ENCODE peak calls at places on chromosomes 5 and 9, in nine cellular contexts. A is K562, E is suprapubic skin, S is GM23338, Z is breast epithelium, O is H1, T is esophagus muscularis mucosa, W is GM12878, D is stomach. U is an unnamed sample.

GRCh38 chr5:418681-419121 is 24.3 kb upstream of the EXOC3 start:
- DNase-seq in A (no peak), T (peak; percentile 92), O (no peak), Z (no peak), E (peak; percentile 60), S (no peak), D (no peak), W (no peak), U (no peak)

GRCh38 chr9:91727316-91727861 is 222.6 kb downstream of the ROR2 start:
- DNase-seq in Z (no peak), A (peak; percentile 79), D (no peak), E (no peak), O (peak; percentile 21), T (no peak), W (no peak), S (peak; percentile 80), U (peak; percentile 66)

GRCh38 chr5:147413266-147413665 is 96.6 kb downstream of the DPYSL3 start:
- DNase-seq in Z (no peak), W (no peak), D (no peak), O (no peak), T (no peak), A (no peak), S (no peak), E (no peak), U (no peak)

GRCh38 chr5:79459626-79460025 is 54.3 kb downstream of the HOMER1 start:
- DNase-seq in W (no peak), Z (no peak), D (no peak), S (no peak), T (no peak), O (no peak), A (no peak), E (no peak), U (no peak)

GRCh38 chr9:128913048-128913900 is 7.5 kb upstream of the PHYHD1 start:
- DNase-seq in Z (no peak), O (no peak), S (no peak), T (no peak), A (peak; percentile 33), W (no peak), D (no peak), E (no peak), U (no peak)

GRCh38 chr5:132049093-132049492 is 11.4 kb upstream of the IL3 start:
- DNase-seq in Z (no peak), O (no peak), T (no peak), A (no peak), S (no peak), E (no peak), W (no peak), D (no peak), U (no peak)

GRCh38 chr5:155530046-155530445 is 516.5 kb downstream of the KIF4B start:
- DNase-seq in S (no peak), D (no peak), E (no peak), O (no peak), Z (no peak), T (no peak), W (no peak), A (no peak), U (no peak)

GRCh38 chr9:133135193-133135745 is 14.2 kb upstream of the RALGDS start:
- DNase-seq in D (peak; percentile 87), O (no peak), E (peak; percentile 84), W (no peak), Z (peak; percentile 82), S (no peak), A (no peak), T (no peak), U (no peak)

GRCh38 chr9:121573717-121574485 is 74.3 kb upstream of the GGTA1 start:
- DNase-seq in Z (no peak), W (no peak), E (no peak), T (no peak), S (no peak), O (no peak), A (no peak), D (peak; percentile 45), U (no peak)

GRCh38 chr5:81779125-81779934 is 28.4 kb upstream of the SSBP2 start:
- DNase-seq in T (no peak), E (no peak), A (no peak), O (no peak), S (no peak), W (peak; percentile 23), Z (peak; percentile 74), D (peak; percentile 81), U (no peak)

GRCh38 chr5:14818931-14819790 is 52.4 kb downstream of the ANKH start:
- DNase-seq in Z (no peak), W (no peak), S (no peak), A (no peak), T (no peak), D (no peak), E (no peak), O (no peak), U (no peak)

GRCh38 chr9:124658165-124659017 is 112.7 kb downstream of the NR6A1 start:
- DNase-seq in E (peak; percentile 79), S (peak; percentile 55), Z (peak; percentile 49), A (peak; percentile 80), D (peak; percentile 59), O (no peak), T (no peak), W (peak; percentile 93), U (peak; percentile 43)

GRCh38 chr5:138725153-138725884 is 27.9 kb upstream of the CTNNA1 start:
- DNase-seq in A (no peak), W (no peak), D (peak; percentile 71), S (peak; percentile 93), E (peak; percentile 83), T (no peak), Z (peak; percentile 96), O (peak; percentile 73), U (no peak)

GRCh38 chr9:86500667-86501435 is 146.6 kb upstream of the TUT7 start:
- DNase-seq in W (no peak), D (no peak), O (no peak), T (no peak), S (no peak), A (no peak), E (no peak), Z (no peak), U (no peak)

GRCh38 chr5:103522586-103522985 is 40.0 kb downstream of the NUDT12 start:
- DNase-seq in A (no peak), T (no peak), O (no peak), S (peak; percentile 18), E (no peak), W (no peak), Z (no peak), D (no peak), U (no peak)

GRCh38 chr5:43802119-43802518 is 199.1 kb downstream of the NNT start:
- DNase-seq in D (no peak), S (no peak), O (no peak), W (no peak), E (no peak), T (no peak), Z (no peak), A (no peak), U (no peak)

GRCh38 chr5:52809884-52810283 is 22.2 kb downstream of the ITGA1 start:
- DNase-seq in O (no peak), Z (no peak), A (no peak), T (no peak), S (no peak), D (no peak), W (no peak), E (no peak), U (no peak)

DNA sequence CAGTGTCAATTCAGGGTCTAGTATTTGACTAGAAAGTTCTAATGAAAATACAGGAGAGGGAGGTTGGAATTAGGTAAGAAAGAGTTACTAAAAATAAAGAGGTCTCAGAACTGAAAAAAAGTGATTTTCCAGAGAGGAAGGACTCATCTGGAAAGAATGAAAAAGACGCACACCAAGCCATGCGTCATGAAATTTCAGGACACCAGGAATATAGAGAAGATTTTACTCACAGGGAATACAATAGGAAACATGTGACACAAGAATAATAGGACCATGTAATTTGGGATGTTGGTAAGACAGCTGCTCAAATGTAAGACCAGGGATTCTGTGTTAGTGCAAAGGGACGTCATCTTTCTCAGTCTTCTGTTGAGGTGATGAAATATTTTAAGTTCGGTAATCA is 224.7 kb downstream of the GDNF start:
- DNase-seq in D (no peak), Z (no peak), A (no peak), T (no peak), E (no peak), O (no peak), W (no peak), S (no peak), U (no peak)
- TF ChIP-seq POLR2AphosphoS5 in D (no peak), Z (no peak), A (no peak), T (no peak), E (no peak), O (no peak), W (no peak), S (no peak), U (no peak)

DNA sequence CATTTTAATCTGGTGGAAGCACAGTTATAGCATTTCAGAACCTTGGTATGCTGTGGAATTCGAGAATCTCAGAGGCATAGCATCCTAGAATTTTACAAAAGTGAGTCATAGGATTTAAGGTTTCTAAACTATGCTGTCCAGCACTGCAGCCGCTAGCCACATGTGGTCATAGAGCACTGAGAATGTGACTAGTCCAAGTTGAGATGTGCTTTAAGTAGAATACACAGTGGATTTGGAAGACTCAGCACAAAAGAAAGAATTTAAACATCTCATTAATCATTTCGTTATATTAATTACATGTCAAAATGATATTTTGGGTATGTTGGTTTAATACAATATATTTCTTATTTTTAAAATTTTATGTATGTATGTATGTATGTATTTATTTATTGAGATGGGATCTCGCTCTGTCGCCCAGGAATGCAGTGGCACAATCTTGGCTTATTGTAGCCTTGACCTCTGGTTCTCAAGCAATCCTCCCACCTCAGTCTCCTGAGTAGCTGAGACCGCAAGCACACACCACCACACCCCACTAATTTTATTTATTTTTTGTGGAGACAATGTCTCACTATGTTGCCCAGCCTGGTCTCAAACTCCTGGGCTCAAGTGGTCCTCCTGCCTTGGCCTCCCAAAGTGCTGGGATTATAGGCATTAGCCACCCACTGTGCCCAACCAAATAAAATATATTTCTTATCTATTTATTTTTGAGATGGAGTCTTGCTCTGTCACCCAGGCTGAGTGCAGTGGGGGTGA is 20.4 kb upstream of the RPS14 start:
- DNase-seq in D (no peak), O (no peak), T (no peak), A (no peak), E (no peak), S (no peak), Z (no peak), W (no peak), U (no peak)
- TF ChIP-seq POLR2AphosphoS5 in D (peak; percentile 59), O (no peak), T (no peak), A (no peak), E (no peak), S (no peak), Z (no peak), W (no peak), U (no peak)

DNA sequence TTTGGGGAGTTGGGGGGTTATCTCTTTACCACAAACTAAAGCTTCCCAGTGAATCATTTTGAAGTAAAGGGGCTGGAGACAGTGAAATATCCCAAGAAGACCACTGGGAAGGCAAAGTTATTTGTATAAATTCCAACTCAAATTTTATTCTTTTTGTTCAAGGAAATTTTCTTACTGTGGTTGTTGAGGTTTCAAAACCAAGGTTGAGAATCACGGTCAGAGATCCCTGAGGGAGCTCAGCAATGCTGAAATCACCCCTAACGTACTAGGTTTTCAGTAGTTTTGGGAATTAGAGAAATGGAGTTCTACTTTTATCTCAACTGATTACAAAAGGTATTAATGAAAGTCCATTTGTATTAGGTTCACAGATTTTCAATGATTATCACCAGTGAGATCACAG is 175.7 kb downstream of the ARHGEF28 start:
- DNase-seq in O (no peak), A (no peak), D (no peak), W (no peak), Z (no peak), E (no peak), S (no peak), T (no peak), U (no peak)
- TF ChIP-seq POLR2AphosphoS5 in O (no peak), A (no peak), D (no peak), W (no peak), Z (no peak), E (no peak), S (no peak), T (no peak), U (no peak)

GRCh38 chr9:95157491-95158151 is 159.9 kb downstream of the FANCC start:
- DNase-seq in T (no peak), O (no peak), W (peak; percentile 40), A (no peak), E (no peak), D (no peak), S (no peak), Z (peak; percentile 35), U (no peak)
- TF ChIP-seq POLR2AphosphoS5 in T (peak; percentile 72), O (no peak), W (no peak), A (no peak), E (no peak), D (peak; percentile 50), S (no peak), Z (no peak), U (no peak)

U was measured in GM12891.